ENCODE peak calls at places on chromosomes 7 and 10, in nine cellular contexts. U, C, O, W, S, Y, R, L and P are unnamed samples.

GRCh38 chr7:29488977-29489376 is 74.7 kb upstream of the PRR15 start:
- DNase-seq in Y (no peak), C (peak), W (no peak), S (peak), U (no peak), O (peak), R (no peak), L (no peak), P (peak)

GRCh38 chr7:142436601-142437000 is 178.7 kb upstream of the PRSS58 start:
- DNase-seq in U (no peak), S (no peak), R (no peak), W (no peak), Y (no peak), C (peak), O (peak), L (no peak), P (peak)

GRCh38 chr7:126541416-126541815 is 711.3 kb downstream of the GRM8 start:
- DNase-seq in Y (no peak), O (no peak), W (no peak), L (no peak), C (no peak), R (no peak), S (no peak), U (no peak), P (no peak)

GRCh38 chr7:84624527-84624926 is 429.9 kb upstream of the SEMA3A start:
- DNase-seq in U (no peak), S (no peak), R (no peak), C (peak), W (no peak), O (no peak), L (no peak), Y (no peak), P (no peak)

GRCh38 chr7:156168434-156168833 is 356.2 kb upstream of the SHH start:
- DNase-seq in S (no peak), Y (no peak), C (no peak), L (no peak), O (no peak), W (no peak), U (no peak), R (no peak), P (no peak)

GRCh38 chr7:121395494-121395960 is 581 bp downstream of the FAM3C start:
- DNase-seq in R (peak), O (peak), Y (peak), U (peak), L (peak), C (peak), S (peak), W (no peak), P (peak)

GRCh38 chr7:151779255-151779654 is 97.7 kb downstream of the PRKAG2 start:
- DNase-seq in Y (no peak), C (no peak), S (no peak), O (no peak), L (no peak), W (no peak), U (no peak), R (no peak), P (no peak)

GRCh38 chr7:41641006-41641714 is 61.7 kb downstream of the INHBA start:
- DNase-seq in W (no peak), R (no peak), Y (no peak), L (no peak), O (no peak), S (no peak), C (no peak), U (no peak), P (no peak)

GRCh38 chr10:81865581-81865980 is 9.4 kb upstream of the NRG3 start:
- DNase-seq in S (no peak), U (no peak), R (no peak), O (no peak), L (no peak), W (no peak), C (no peak), Y (no peak), P (no peak)

GRCh38 chr7:128909605-128910568 is 622 bp downstream of the KCP start:
- DNase-seq in O (peak), Y (no peak), L (no peak), U (no peak), R (no peak), S (no peak), C (peak), W (no peak), P (no peak)

GRCh38 chr10:110681023-110681681 is 37.0 kb downstream of the RBM20 start:
- DNase-seq in O (peak), L (no peak), W (peak), Y (no peak), S (peak), R (peak), C (peak), U (peak), P (no peak)

GRCh38 chr10:11403116-11403515 is 208.3 kb downstream of the USP6NL start:
- DNase-seq in L (peak), W (no peak), C (no peak), R (peak), O (no peak), U (peak), S (no peak), Y (peak), P (no peak)

GRCh38 chr7:42128703-42129102 is 108.3 kb downstream of the GLI3 start:
- DNase-seq in W (no peak), Y (no peak), C (peak), S (no peak), O (no peak), L (no peak), R (no peak), U (no peak), P (no peak)

GRCh38 chr7:140196361-140197217 is 19.8 kb upstream of the KDM7A start:
- DNase-seq in Y (no peak), C (peak), U (no peak), W (no peak), R (no peak), O (peak), L (no peak), S (no peak), P (no peak)

GRCh38 chr10:124020871-124021823 is 72.3 kb downstream of the CHST15 start:
- DNase-seq in Y (no peak), O (no peak), C (no peak), W (no peak), L (no peak), U (no peak), S (no peak), R (no peak), P (no peak)

GRCh38 chr7:81299711-81300110 is 380.9 kb upstream of the SEMA3C start:
- DNase-seq in R (no peak), L (no peak), C (no peak), U (no peak), S (no peak), W (no peak), Y (no peak), O (peak), P (no peak)

GRCh38 chr7:19815546-19815945 is 42.1 kb upstream of the TMEM196 start:
- DNase-seq in L (no peak), O (no peak), R (no peak), U (no peak), W (no peak), Y (no peak), C (no peak), S (no peak), P (no peak)

GRCh38 chr10:68562666-68563522 is 2.8 kb downstream of the TET1 start:
- DNase-seq in O (peak), Y (no peak), S (no peak), W (peak), C (peak), L (no peak), U (peak), R (no peak), P (no peak)

GRCh38 chr7:1666251-1666778 is 3.8 kb upstream of the ELFN1 start:
- DNase-seq in Y (no peak), S (no peak), C (peak), W (peak), L (no peak), U (no peak), O (no peak), R (no peak), P (no peak)

GRCh38 chr10:53093878-53094277 is 321.3 kb upstream of the MBL2 start:
- DNase-seq in C (no peak), R (no peak), W (no peak), Y (no peak), S (no peak), O (no peak), L (no peak), U (no peak), P (no peak)

GRCh38 chr7:80014507-80014906 is 120.1 kb upstream of the GNAI1 start:
- DNase-seq in S (no peak), O (peak), R (no peak), W (no peak), L (no peak), U (no peak), C (peak), Y (no peak), P (no peak)

GRCh38 chr10:99631496-99631895 is 11.3 kb upstream of the SLC25A28 start:
- DNase-seq in W (no peak), Y (no peak), R (no peak), U (no peak), C (peak), S (no peak), L (no peak), O (peak), P (no peak)

GRCh38 chr10:15715619-15716227 is 4.0 kb downstream of the ITGA8 start:
- DNase-seq in Y (no peak), R (no peak), U (peak), W (peak), C (peak), O (peak), L (no peak), S (peak), P (peak)

GRCh38 chr7:106032295-106032694 is 69.2 kb downstream of the CDHR3 start:
- DNase-seq in W (no peak), L (no peak), O (no peak), C (no peak), R (no peak), S (no peak), Y (no peak), U (no peak), P (no peak)

GRCh38 chr10:76618641-76619040 is 1019.0 kb downstream of the KCNMA1 start:
- DNase-seq in L (no peak), W (no peak), O (no peak), U (no peak), R (no peak), Y (no peak), C (no peak), S (no peak), P (no peak)

GRCh38 chr10:113709221-113709838 is 29.6 kb downstream of the CASP7 start:
- DNase-seq in S (peak), C (peak), W (no peak), O (peak), U (no peak), L (no peak), Y (no peak), R (no peak), P (no peak)

GRCh38 chr7:39609462-39610149 is 13.8 kb upstream of the RALA start:
- DNase-seq in S (no peak), Y (peak), U (no peak), W (peak), L (no peak), O (no peak), C (no peak), R (no peak), P (no peak)

GRCh38 chr7:64946772-64947171 is 43.7 kb downstream of the ZNF273 start:
- DNase-seq in U (peak), R (no peak), L (no peak), Y (no peak), C (no peak), S (no peak), O (peak), W (no peak), P (no peak)

GRCh38 chr10:79255007-79255507 is 92.2 kb upstream of the PPIF start:
- DNase-seq in S (no peak), Y (no peak), W (no peak), O (no peak), U (no peak), C (no peak), R (no peak), L (no peak), P (no peak)

GRCh38 chr10:122911889-122912484 is 1.6 kb downstream of the FAM24A start:
- DNase-seq in Y (peak), S (peak), U (peak), R (peak), L (peak), W (peak), C (peak), O (peak), P (peak)

GRCh38 chr7:137890449-137890916 is 43.7 kb upstream of the DGKI start:
- DNase-seq in C (peak), Y (no peak), W (no peak), L (no peak), S (no peak), U (no peak), O (no peak), R (no peak), P (no peak)

GRCh38 chr7:151251926-151252835 is 3.7 kb upstream of the SMARCD3 start:
- DNase-seq in Y (no peak), R (no peak), U (no peak), O (peak), L (no peak), W (peak), C (peak), S (peak), P (peak)

GRCh38 chr10:778626-779330 is 89.3 kb upstream of the DIP2C start:
- DNase-seq in S (no peak), R (no peak), C (peak), O (peak), W (no peak), Y (no peak), U (no peak), L (no peak), P (no peak)

GRCh38 chr7:13457790-13458189 is 531.7 kb downstream of the ETV1 start:
- DNase-seq in U (no peak), W (no peak), L (no peak), O (no peak), R (no peak), S (no peak), Y (no peak), C (no peak), P (no peak)

GRCh38 chr7:157780721-157781120 is 443.9 kb downstream of the DNAJB6 start:
- DNase-seq in S (no peak), W (no peak), U (no peak), R (no peak), O (no peak), C (no peak), Y (no peak), L (no peak), P (no peak)

GRCh38 chr10:119120413-119120867 is 16.5 kb downstream of the DENND10 start:
- DNase-seq in S (no peak), U (no peak), Y (no peak), O (peak), C (peak), R (peak), W (peak), L (no peak), P (no peak)

GRCh38 chr7:5429857-5430611 is 6.4 kb upstream of the TNRC18 start:
- DNase-seq in U (peak), L (no peak), R (no peak), S (peak), O (peak), Y (no peak), W (peak), C (peak), P (no peak)

GRCh38 chr10:79390551-79391229 is 43.4 kb downstream of the PPIF start:
- DNase-seq in L (no peak), C (no peak), U (peak), R (no peak), W (no peak), O (no peak), Y (no peak), S (no peak), P (no peak)

GRCh38 chr7:17495655-17496396 is 197.4 kb downstream of the AHR start:
- DNase-seq in W (no peak), U (no peak), S (no peak), O (peak), R (no peak), Y (no peak), C (no peak), L (no peak), P (no peak)